ENCODE peak calls at places on chromosome X, in four cellular contexts. S is A549, C is SK-N-SH, M is K562. B is an unnamed sample.

GRCh38 chrX:115311666-115312065 is 22.2 kb downstream of the LUZP4 start:
- DNase-seq in S (no peak), C (peak), M (no peak), B (no peak)

GRCh38 chrX:36650622-36651021 is 357.5 kb upstream of the FAM47C start:
- DNase-seq in S (no peak), C (no peak), M (no peak), B (no peak)

GRCh38 chrX:96183843-96184242 is 500.8 kb upstream of the DIAPH2 start:
- DNase-seq in S (no peak), C (no peak), M (no peak), B (no peak)

GRCh38 chrX:55767100-55767499 is 49.6 kb downstream of the RRAGB start:
- DNase-seq in S (no peak), C (no peak), M (no peak), B (no peak)

GRCh38 chrX:47483310-47484268 is 567 bp upstream of the ZNF41 start:
- DNase-seq in S (no peak), C (peak), M (peak), B (no peak)

GRCh38 chrX:23838953-23839352 is 56.0 kb downstream of the SAT1 start:
- DNase-seq in S (no peak), C (no peak), M (no peak), B (no peak)

GRCh38 chrX:85963736-85964135 is 83.6 kb downstream of the CHM start:
- DNase-seq in S (peak), C (no peak), M (no peak), B (no peak)

GRCh38 chrX:13380230-13380629 is 60.4 kb upstream of the ATXN3L start:
- DNase-seq in S (no peak), C (no peak), M (no peak), B (no peak)

GRCh38 chrX:12825801-12826200 is 34.6 kb downstream of the PRPS2 start:
- DNase-seq in S (no peak), C (no peak), M (no peak), B (no peak)

GRCh38 chrX:86455495-86455894 is 307.2 kb downstream of the DACH2 start:
- DNase-seq in S (no peak), C (no peak), M (no peak), B (no peak)

GRCh38 chrX:132984058-132984650 is 25.7 kb upstream of the HS6ST2 start:
- DNase-seq in S (no peak), C (peak), M (no peak), B (no peak)

GRCh38 chrX:119190736-119191282 is 45.3 kb upstream of the PGRMC1 start:
- DNase-seq in S (no peak), C (no peak), M (no peak), B (no peak)

GRCh38 chrX:139831689-139832456 is 101.0 kb downstream of the ATP11C start:
- DNase-seq in S (no peak), C (no peak), M (no peak), B (no peak)

GRCh38 chrX:69082753-69083150 is 82.5 kb downstream of the PJA1 start:
- DNase-seq in S (no peak), C (no peak), M (no peak), B (no peak)

GRCh38 chrX:31603411-31604120 is 531.7 kb upstream of the FTHL17 start:
- DNase-seq in S (no peak), C (no peak), M (no peak), B (no peak)

DNA sequence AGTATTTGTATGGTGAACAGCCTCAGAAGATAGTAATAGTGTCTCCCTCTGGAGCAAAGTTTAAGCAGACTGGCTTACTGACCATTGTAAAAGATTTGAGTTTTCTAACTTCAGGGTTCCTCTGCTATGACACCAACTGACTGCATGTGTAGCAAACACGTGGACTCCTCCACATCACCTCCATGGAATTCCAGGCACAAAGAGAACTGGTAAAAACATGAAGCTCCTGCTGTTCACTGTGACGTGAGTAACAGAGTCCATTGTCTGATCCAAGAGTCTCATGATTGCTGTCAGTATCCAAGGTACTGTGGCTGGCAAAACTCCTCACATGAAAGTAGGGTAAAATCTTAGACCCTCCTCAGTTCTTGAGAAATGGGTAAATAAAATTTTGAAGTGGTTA is 107.6 kb upstream of the FAM9B start:
- DNase-seq in S (no peak), C (no peak), M (no peak), B (no peak)
- TF ChIP-seq REST in S (no peak), C (no peak), M (no peak), B (no peak)

GRCh38 chrX:3449287-3449686 is 102.8 kb upstream of the MXRA5 start:
- DNase-seq in S (no peak), C (no peak), M (no peak), B (no peak)
- TF ChIP-seq MAX in S (no peak), C (no peak), M (no peak), B (no peak)

DNA sequence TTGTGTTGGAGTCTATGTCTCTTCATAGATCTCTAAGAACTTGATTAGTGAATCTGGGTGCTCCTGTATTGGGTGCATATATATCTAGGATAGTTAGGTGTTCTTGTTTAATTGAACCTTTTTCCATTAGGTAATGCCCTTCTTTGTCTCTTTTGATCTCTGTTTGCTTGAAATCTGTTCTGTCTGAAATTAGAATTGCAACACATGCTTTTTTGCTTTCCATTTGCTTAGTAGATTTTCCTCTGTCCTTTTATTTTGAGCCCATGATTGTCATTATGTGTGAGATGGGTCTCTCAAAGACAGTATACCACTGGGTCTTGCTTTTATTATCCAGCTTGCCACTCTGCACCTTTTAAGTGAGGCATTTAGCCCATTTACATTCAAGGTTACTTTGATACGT is 79.1 kb upstream of the APOOL start:
- DNase-seq in S (no peak), C (no peak), M (no peak), B (no peak)
- TF ChIP-seq REST in S (no peak), C (no peak), M (no peak), B (no peak)

DNA sequence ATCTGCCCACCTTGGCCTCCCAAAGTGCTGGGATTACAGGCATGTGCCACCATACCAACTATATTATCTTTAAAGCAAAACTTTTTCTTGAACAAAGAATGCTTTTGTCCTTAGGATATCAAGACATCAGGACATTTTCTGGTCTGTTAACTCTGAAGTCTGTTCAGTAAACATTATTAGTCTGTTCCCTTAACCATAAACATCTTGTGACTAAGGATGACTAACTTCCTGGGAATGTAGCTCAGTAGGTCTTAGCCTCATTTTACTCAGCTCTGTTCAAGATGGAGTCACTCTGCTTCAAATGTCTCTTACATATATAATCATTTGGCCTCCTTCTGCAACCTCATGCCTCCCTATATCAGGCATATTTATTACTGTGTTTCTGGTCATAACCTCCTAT is 122.9 kb downstream of the UBE2NL start:
- DNase-seq in S (no peak), C (no peak), M (no peak), B (no peak)
- TF ChIP-seq MAX in S (no peak), C (no peak), M (no peak), B (no peak)

DNA sequence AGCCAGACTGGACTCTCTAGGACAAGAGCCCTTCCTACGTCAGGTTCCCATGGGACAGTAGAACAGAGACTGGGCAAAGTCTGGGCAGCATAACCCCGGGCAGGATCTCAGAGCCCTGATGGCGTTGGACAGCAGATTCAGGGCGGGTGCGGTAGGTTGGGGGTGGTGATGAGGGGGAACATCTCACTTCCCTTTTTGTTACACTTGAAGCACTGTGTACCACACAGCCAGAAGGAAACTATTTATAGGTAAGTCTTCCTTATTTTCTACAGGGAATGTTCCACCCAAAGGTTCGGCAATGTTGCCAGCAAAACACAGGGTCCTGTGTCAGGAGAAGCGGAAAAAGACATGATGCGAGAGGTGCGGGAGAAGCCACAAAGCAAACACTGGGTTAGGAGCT is 54.3 kb downstream of the TSC22D3 start:
- DNase-seq in S (no peak), C (no peak), M (no peak), B (no peak)
- TF ChIP-seq REST in S (no peak), C (no peak), M (no peak), B (peak)